ENCODE peak calls at places on chromosomes 1 and 21, in four cellular contexts. B is GM12878, U is K562, S is H1. O is an unnamed sample.

GRCh38 chr1:235331391-235331790 is 3.0 kb downstream of the GGPS1 start:
- DNase-seq in U (no peak), S (no peak), B (no peak), O (no peak)

GRCh38 chr1:244231193-244231571 is 180.1 kb downstream of the ZBTB18 start:
- DNase-seq in B (no peak), U (no peak), S (peak), O (no peak)

GRCh38 chr1:234214911-234215892 is 158.1 kb upstream of the COA6 start:
- DNase-seq in U (no peak), B (no peak), S (peak), O (peak)

GRCh38 chr1:108829498-108829916 is 27.4 kb downstream of the AKNAD1 start:
- DNase-seq in U (no peak), S (no peak), B (no peak), O (no peak)

GRCh38 chr21:36768496-36768895 is 69.6 kb downstream of the SIM2 start:
- DNase-seq in B (no peak), U (no peak), S (no peak), O (no peak)

GRCh38 chr1:210779259-210779658 is 354.7 kb downstream of the KCNH1 start:
- DNase-seq in U (no peak), S (no peak), B (no peak), O (no peak)

GRCh38 chr1:89553195-89553584 is 28.6 kb downstream of the LRRC8B start:
- DNase-seq in B (no peak), U (no peak), S (no peak), O (no peak)

GRCh38 chr1:19208710-19209438 is 1.2 kb downstream of the UBR4 start:
- DNase-seq in U (no peak), S (no peak), B (no peak), O (no peak)

GRCh38 chr1:193104496-193104905 is 713 bp downstream of the GLRX2 start:
- DNase-seq in S (peak), B (no peak), U (peak), O (peak)

DNA sequence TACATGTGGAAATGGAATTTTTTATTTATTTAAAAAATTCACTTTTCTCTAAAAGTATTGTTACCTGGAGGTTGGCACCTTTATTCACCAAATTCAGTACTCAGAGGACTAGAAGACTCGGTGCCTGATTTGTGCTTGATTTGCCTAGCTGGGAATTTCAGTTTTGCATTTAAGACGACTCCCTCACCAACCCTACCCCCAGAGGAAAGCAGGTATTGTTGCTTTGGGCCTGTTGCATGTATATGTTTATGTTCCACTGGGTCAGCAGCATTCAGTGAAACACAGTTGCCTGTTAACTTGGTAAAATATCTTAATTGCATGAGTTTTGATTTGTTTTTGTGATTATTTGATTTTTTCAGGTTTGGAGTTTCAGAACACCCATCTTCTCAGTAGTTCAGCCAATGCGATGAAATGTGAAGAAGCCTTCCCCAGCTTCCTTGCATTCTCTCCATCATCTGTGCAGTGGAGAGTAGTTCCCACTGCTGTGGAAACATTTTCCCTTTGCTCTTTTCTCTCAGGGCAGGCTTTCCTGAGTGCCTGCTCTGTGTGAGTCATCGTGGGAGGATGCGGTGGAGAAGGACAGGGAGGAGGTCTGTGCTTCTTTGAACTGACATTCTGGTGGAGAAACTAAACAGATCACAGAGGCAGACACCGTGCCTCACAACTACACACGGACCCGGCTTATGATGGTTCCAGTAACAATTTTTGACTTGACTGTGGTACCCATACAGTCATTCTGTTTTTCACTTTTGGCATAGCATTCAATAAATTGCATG is 6.4 kb downstream of the ADARB1 start:
- DNase-seq in B (no peak), S (no peak), U (no peak), O (no peak)
- TF ChIP-seq ATF2 in B (no peak), S (no peak), U (no peak), O (no peak)

GRCh38 chr21:33931799-33932390 is 16.3 kb upstream of the ATP5PO start:
- DNase-seq in B (no peak), S (no peak), U (no peak), O (no peak)
- TF ChIP-seq SP1 in B (no peak), S (no peak), U (no peak), O (no peak)

DNA sequence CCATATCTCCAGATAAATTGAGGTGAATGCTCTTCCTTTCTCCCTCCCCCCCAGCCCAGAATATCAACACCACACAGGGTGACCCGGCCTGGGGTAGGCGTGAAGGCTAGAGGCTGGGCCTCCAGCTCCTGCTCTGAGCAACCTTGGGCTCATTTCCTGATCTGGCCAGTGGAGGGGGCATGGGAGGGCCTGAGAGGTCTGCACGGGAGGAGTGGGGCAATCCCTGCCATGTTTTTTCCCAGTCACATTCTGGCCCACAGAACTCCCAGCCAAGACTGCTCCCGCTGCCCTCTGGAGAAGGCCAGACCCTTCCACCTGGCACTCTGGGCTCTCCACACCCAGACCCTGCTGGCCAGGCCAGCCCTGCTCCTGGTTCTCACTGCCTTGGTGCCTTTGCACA is 3.9 kb downstream of the CLDN19 start:
- DNase-seq in U (peak), S (no peak), B (no peak), O (peak)
- TF ChIP-seq ATF3 in U (no peak), S (no peak), B (no peak), O (no peak)

DNA sequence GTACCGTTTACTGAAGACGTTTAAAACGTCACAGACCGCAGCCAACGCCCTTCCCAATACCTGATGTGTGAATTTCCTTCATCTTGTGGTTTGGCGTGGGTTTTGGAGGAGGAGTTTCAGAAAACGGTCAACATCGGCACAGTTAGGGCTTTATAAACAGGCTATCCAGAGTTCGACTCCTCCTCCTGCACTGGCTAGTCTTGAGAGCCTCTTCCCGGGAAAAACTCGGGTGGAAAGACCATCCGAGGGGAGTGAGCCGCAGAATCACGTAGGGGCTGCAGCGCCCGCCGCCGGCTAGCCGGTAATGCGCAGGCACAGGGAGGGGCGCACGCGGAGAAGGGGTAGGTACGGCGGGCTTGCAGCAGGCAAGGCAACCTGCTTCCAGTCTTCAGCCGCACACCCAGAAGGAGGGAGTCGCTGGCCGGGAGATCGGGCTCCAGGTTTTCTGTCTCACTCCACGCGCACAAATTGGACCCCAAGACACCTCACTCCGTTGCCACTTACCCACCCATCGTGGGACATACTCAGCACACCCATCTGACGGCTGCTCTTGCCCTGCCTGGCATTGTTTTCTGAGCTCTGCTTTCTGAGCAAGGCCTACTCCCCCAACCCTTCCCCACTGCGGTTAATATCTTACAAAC is 25.4 kb downstream of the SLC19A2 start:
- DNase-seq in U (no peak), S (peak), B (no peak), O (peak)
- TF ChIP-seq ATF2 in U (no peak), S (no peak), B (no peak), O (no peak)

DNA sequence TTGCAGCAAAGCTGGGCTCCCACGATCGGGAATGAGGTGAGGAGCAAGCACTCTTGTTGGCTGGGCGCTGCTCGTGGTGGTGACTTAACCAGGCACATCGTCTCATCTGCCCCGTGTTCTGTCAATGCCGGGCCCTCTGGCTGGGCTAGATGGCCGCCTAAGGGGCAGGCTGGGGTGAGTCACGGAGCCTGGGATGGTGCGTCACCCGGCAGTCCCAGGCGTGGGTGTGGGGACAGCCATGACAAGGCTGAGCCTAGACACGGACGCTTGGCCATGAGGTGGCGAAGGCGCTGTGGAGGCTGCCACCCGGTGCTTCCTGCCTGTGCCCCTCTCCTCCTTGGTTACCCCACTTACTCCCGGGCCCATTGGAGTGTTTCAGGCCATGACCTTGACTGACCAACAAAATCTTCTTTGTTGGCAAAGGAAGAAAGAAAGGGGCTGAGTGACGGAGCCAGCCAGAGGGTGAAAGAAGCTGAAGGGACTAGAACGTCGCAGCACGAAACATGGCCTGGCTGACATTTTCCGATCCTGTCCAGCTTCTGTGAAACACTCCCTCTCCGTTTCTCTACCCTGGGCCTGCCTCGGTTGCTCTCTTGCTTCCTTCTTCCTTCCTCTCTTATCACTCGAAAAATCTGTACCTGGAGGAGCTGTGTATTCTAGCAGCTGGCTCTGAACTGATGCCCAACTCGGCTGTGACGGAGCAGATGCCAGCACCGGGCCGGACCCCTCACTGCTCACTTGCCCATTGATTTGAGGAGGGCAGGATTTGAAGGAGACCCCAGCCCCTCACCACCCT is 596 bp downstream of the CD247 start:
- DNase-seq in S (peak), B (no peak), U (peak), O (no peak)
- TF ChIP-seq SP1 in S (no peak), B (no peak), U (no peak), O (no peak)

DNA sequence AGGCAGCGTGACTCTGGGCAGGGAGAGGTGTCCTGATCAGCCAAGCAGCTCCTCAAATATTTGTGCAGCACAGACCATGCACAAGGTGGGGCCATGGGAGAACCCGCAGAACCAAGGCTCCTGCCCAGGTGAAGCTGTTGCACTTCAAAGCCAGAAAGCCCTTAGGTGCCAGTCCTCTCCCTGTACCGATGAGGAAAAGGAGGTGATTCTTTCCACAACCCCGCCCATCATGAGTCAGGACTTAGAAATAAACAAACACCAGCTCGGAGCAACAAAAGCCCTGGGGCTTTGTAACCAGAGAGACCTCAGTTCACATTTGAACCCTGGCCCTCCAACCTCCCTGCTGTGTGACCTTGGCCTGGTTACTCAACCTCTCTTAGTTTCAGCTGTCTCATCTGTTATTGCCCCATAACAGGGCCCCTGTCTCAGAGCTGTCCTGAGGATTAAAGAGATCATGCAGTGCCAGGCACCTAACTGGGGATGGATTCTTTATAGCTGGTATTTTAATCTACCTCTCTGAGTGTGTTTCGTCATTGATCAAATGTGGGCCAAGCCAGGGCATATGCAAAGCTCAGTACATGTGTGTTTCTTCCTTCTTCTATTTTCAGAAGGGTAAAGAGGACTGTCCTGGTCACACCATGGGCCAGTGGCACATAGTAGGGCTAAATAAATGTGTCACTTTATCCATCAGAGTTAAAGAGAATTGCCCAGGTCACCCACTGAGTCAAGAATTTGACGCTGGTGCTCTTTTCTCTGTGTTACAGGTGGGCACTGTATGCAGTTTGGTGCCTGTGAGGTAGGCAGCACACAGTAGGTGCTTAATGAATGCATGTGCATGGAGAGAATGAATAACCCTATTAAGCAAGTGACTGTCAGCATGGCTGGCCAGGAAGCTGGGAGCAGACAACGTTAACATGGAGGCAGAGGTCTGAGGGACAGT is 1.4 kb downstream of the LDLRAD1 start:
- DNase-seq in U (no peak), B (no peak), S (peak), O (no peak)
- TF ChIP-seq ATF3 in U (peak), B (no peak), S (no peak), O (no peak)

GRCh38 chr1:4178501-4178900 is 278.4 kb upstream of the C1orf174 start:
- DNase-seq in S (peak), U (no peak), B (no peak), O (no peak)
- TF ChIP-seq ATF2 in S (no peak), U (no peak), B (no peak), O (no peak)

GRCh38 chr1:97190326-97190725 is 468.7 kb downstream of the PTBP2 start:
- DNase-seq in B (no peak), U (no peak), S (no peak), O (no peak)
- TF ChIP-seq SP1 in B (no peak), U (no peak), S (no peak), O (no peak)

O was measured in WTC11.